ENCODE peak calls at places on chromosomes 11 and 22, in seven cellular contexts. One of them, this sample, is unnamed.
A peak's percentile ranks its signal among the peaks of the same experiment; 100 is the strongest.

GRCh38 chr11:17683378-17684161 is 35.8 kb upstream of the MYOD1 start:
- DNase-seq in A549: no peak
- DNase-seq in PC-9: peak; percentile 10
- DNase-seq in ovary: no peak
- DNase-seq in HepG2: peak; percentile 42
- DNase-seq in body of pancreas: no peak
- DNase-seq in CD4-positive, CD25-positive, alpha-beta regulatory T cell: no peak
- DNase-seq in this sample: no peak

GRCh38 chr11:87194985-87195820 is 157.5 kb downstream of the TMEM135 start:
- DNase-seq in A549: no peak
- DNase-seq in PC-9: no peak
- DNase-seq in ovary: no peak
- DNase-seq in HepG2: no peak
- DNase-seq in body of pancreas: no peak
- DNase-seq in CD4-positive, CD25-positive, alpha-beta regulatory T cell: no peak
- DNase-seq in this sample: no peak

GRCh38 chr11:64235427-64236161 is 1.2 kb downstream of the VEGFB start:
- DNase-seq in A549: no peak
- DNase-seq in PC-9: no peak
- DNase-seq in ovary: peak; percentile 33
- DNase-seq in HepG2: no peak
- DNase-seq in body of pancreas: peak; percentile 72
- DNase-seq in CD4-positive, CD25-positive, alpha-beta regulatory T cell: no peak
- DNase-seq in this sample: no peak

GRCh38 chr11:41307371-41308080 is 151.9 kb downstream of the LRRC4C start:
- DNase-seq in A549: no peak
- DNase-seq in PC-9: no peak
- DNase-seq in ovary: no peak
- DNase-seq in HepG2: no peak
- DNase-seq in body of pancreas: no peak
- DNase-seq in CD4-positive, CD25-positive, alpha-beta regulatory T cell: no peak
- DNase-seq in this sample: no peak

GRCh38 chr11:65593518-65594414 is 1.8 kb downstream of the KCNK7 start:
- DNase-seq in A549: no peak
- DNase-seq in PC-9: peak; percentile 29
- DNase-seq in ovary: no peak
- DNase-seq in HepG2: no peak
- DNase-seq in body of pancreas: peak; percentile 43
- DNase-seq in CD4-positive, CD25-positive, alpha-beta regulatory T cell: peak; percentile 49
- DNase-seq in this sample: peak; percentile 78

GRCh38 chr11:46347637-46348311 is 511 bp downstream of the DGKZ start:
- DNase-seq in A549: no peak
- DNase-seq in PC-9: no peak
- DNase-seq in ovary: peak; percentile 48
- DNase-seq in HepG2: no peak
- DNase-seq in body of pancreas: peak; percentile 46
- DNase-seq in CD4-positive, CD25-positive, alpha-beta regulatory T cell: no peak
- DNase-seq in this sample: peak; percentile 54

GRCh38 chr22:42340695-42341383 is 70.4 kb upstream of the TCF20 start:
- DNase-seq in A549: no peak
- DNase-seq in PC-9: no peak
- DNase-seq in ovary: no peak
- DNase-seq in HepG2: no peak
- DNase-seq in body of pancreas: peak; percentile 46
- DNase-seq in CD4-positive, CD25-positive, alpha-beta regulatory T cell: no peak
- DNase-seq in this sample: no peak

GRCh38 chr22:19710020-19710768 is 4.1 kb upstream of the SEPTIN5 start:
- DNase-seq in A549: no peak
- DNase-seq in PC-9: no peak
- DNase-seq in ovary: no peak
- DNase-seq in HepG2: no peak
- DNase-seq in body of pancreas: no peak
- DNase-seq in CD4-positive, CD25-positive, alpha-beta regulatory T cell: no peak
- DNase-seq in this sample: no peak

GRCh38 chr22:35540600-35541253 is at the start of gene RASD2:
- DNase-seq in A549: peak; percentile 51
- DNase-seq in PC-9: peak; percentile 43
- DNase-seq in ovary: peak; percentile 48
- DNase-seq in HepG2: no peak
- DNase-seq in body of pancreas: peak; percentile 31
- DNase-seq in CD4-positive, CD25-positive, alpha-beta regulatory T cell: peak; percentile 35
- DNase-seq in this sample: peak; percentile 59

GRCh38 chr11:36608491-36609199 is 10.6 kb upstream of the RAG2 start:
- DNase-seq in A549: no peak
- DNase-seq in PC-9: no peak
- DNase-seq in ovary: no peak
- DNase-seq in HepG2: no peak
- DNase-seq in body of pancreas: no peak
- DNase-seq in CD4-positive, CD25-positive, alpha-beta regulatory T cell: no peak
- DNase-seq in this sample: no peak

GRCh38 chr22:41367039-41367679 is 14.6 kb upstream of the TEF start:
- DNase-seq in A549: peak; percentile 38
- DNase-seq in PC-9: peak; percentile 98
- DNase-seq in ovary: peak; percentile 98
- DNase-seq in HepG2: peak; percentile 80
- DNase-seq in body of pancreas: peak; percentile 99
- DNase-seq in CD4-positive, CD25-positive, alpha-beta regulatory T cell: no peak
- DNase-seq in this sample: no peak

GRCh38 chr22:31106001-31106571 is 1.3 kb downstream of the SELENOM start:
- DNase-seq in A549: no peak
- DNase-seq in PC-9: no peak
- DNase-seq in ovary: peak; percentile 40
- DNase-seq in HepG2: no peak
- DNase-seq in body of pancreas: no peak
- DNase-seq in CD4-positive, CD25-positive, alpha-beta regulatory T cell: no peak
- DNase-seq in this sample: no peak

GRCh38 chr11:132856032-132856431 is 676.3 kb downstream of the OPCML start:
- DNase-seq in A549: no peak
- DNase-seq in PC-9: no peak
- DNase-seq in ovary: no peak
- DNase-seq in HepG2: no peak
- DNase-seq in body of pancreas: no peak
- DNase-seq in CD4-positive, CD25-positive, alpha-beta regulatory T cell: no peak
- DNase-seq in this sample: no peak

GRCh38 chr11:65588199-65589054 is 7.2 kb downstream of the KCNK7 start:
- DNase-seq in A549: peak; percentile 86
- DNase-seq in PC-9: peak; percentile 44
- DNase-seq in ovary: peak; percentile 61
- DNase-seq in HepG2: peak; percentile 73
- DNase-seq in body of pancreas: peak; percentile 78
- DNase-seq in CD4-positive, CD25-positive, alpha-beta regulatory T cell: peak; percentile 85
- DNase-seq in this sample: peak; percentile 91

GRCh38 chr11:128290106-128290840 is 297.1 kb downstream of the ETS1 start:
- DNase-seq in A549: peak; percentile 55
- DNase-seq in PC-9: peak; percentile 58
- DNase-seq in ovary: peak; percentile 63
- DNase-seq in HepG2: peak; percentile 21
- DNase-seq in body of pancreas: peak; percentile 61
- DNase-seq in CD4-positive, CD25-positive, alpha-beta regulatory T cell: peak; percentile 94
- DNase-seq in this sample: peak; percentile 85

GRCh38 chr11:101618691-101619090 is 34.9 kb upstream of the TRPC6 start:
- DNase-seq in A549: no peak
- DNase-seq in PC-9: no peak
- DNase-seq in ovary: no peak
- DNase-seq in HepG2: no peak
- DNase-seq in body of pancreas: no peak
- DNase-seq in CD4-positive, CD25-positive, alpha-beta regulatory T cell: no peak
- DNase-seq in this sample: no peak

GRCh38 chr11:12680246-12680939 is 6.2 kb downstream of the TEAD1 start:
- DNase-seq in A549: no peak
- DNase-seq in PC-9: peak; percentile 72
- DNase-seq in ovary: peak; percentile 74
- DNase-seq in HepG2: peak; percentile 44
- DNase-seq in body of pancreas: peak; percentile 94
- DNase-seq in CD4-positive, CD25-positive, alpha-beta regulatory T cell: peak; percentile 38
- DNase-seq in this sample: no peak

GRCh38 chr11:69398529-69399492 is 82.7 kb upstream of the LINC01488 start:
- DNase-seq in A549: no peak
- DNase-seq in PC-9: no peak
- DNase-seq in ovary: no peak
- DNase-seq in HepG2: no peak
- DNase-seq in body of pancreas: peak; percentile 59
- DNase-seq in CD4-positive, CD25-positive, alpha-beta regulatory T cell: no peak
- DNase-seq in this sample: no peak

GRCh38 chr11:58574851-58575250 is 805 bp downstream of the LPXN start:
- DNase-seq in A549: no peak
- DNase-seq in PC-9: no peak
- DNase-seq in ovary: no peak
- DNase-seq in HepG2: no peak
- DNase-seq in body of pancreas: no peak
- DNase-seq in CD4-positive, CD25-positive, alpha-beta regulatory T cell: no peak
- DNase-seq in this sample: no peak

GRCh38 chr11:60925685-60926267 is 1.5 kb downstream of the TMEM132A start:
- DNase-seq in A549: peak; percentile 81
- DNase-seq in PC-9: no peak
- DNase-seq in ovary: no peak
- DNase-seq in HepG2: no peak
- DNase-seq in body of pancreas: no peak
- DNase-seq in CD4-positive, CD25-positive, alpha-beta regulatory T cell: no peak
- DNase-seq in this sample: no peak

GRCh38 chr11:116421529-116422185 is 351.1 kb downstream of the BUD13 start:
- DNase-seq in A549: no peak
- DNase-seq in PC-9: no peak
- DNase-seq in ovary: no peak
- DNase-seq in HepG2: no peak
- DNase-seq in body of pancreas: no peak
- DNase-seq in CD4-positive, CD25-positive, alpha-beta regulatory T cell: peak; percentile 0
- DNase-seq in this sample: no peak

GRCh38 chr22:41910599-41911291 is 4.1 kb downstream of the SHISA8 start:
- DNase-seq in A549: no peak
- DNase-seq in PC-9: peak; percentile 28
- DNase-seq in ovary: no peak
- DNase-seq in HepG2: no peak
- DNase-seq in body of pancreas: peak; percentile 62
- DNase-seq in CD4-positive, CD25-positive, alpha-beta regulatory T cell: peak; percentile 33
- DNase-seq in this sample: no peak

GRCh38 chr11:107591098-107591445 is at the start of gene ELMOD1:
- DNase-seq in A549: peak; percentile 50
- DNase-seq in PC-9: peak; percentile 36
- DNase-seq in ovary: peak; percentile 25
- DNase-seq in HepG2: peak; percentile 7
- DNase-seq in body of pancreas: peak; percentile 52
- DNase-seq in CD4-positive, CD25-positive, alpha-beta regulatory T cell: no peak
- DNase-seq in this sample: peak; percentile 71

GRCh38 chr22:44924724-44925123 is 85.1 kb downstream of the PHF21B start:
- DNase-seq in A549: no peak
- DNase-seq in PC-9: no peak
- DNase-seq in ovary: no peak
- DNase-seq in HepG2: no peak
- DNase-seq in body of pancreas: no peak
- DNase-seq in CD4-positive, CD25-positive, alpha-beta regulatory T cell: no peak
- DNase-seq in this sample: no peak

GRCh38 chr11:131614514-131615085 is 244.2 kb downstream of the NTM start:
- DNase-seq in A549: no peak
- DNase-seq in PC-9: no peak
- DNase-seq in ovary: no peak
- DNase-seq in HepG2: no peak
- DNase-seq in body of pancreas: no peak
- DNase-seq in CD4-positive, CD25-positive, alpha-beta regulatory T cell: no peak
- DNase-seq in this sample: no peak

GRCh38 chr11:119709638-119710346 is 19.2 kb downstream of the NECTIN1 start:
- DNase-seq in A549: no peak
- DNase-seq in PC-9: no peak
- DNase-seq in ovary: peak; percentile 30
- DNase-seq in HepG2: no peak
- DNase-seq in body of pancreas: peak; percentile 33
- DNase-seq in CD4-positive, CD25-positive, alpha-beta regulatory T cell: no peak
- DNase-seq in this sample: no peak

GRCh38 chr22:35493074-35493473 is 47.6 kb upstream of the RASD2 start:
- DNase-seq in A549: no peak
- DNase-seq in PC-9: no peak
- DNase-seq in ovary: no peak
- DNase-seq in HepG2: no peak
- DNase-seq in body of pancreas: no peak
- DNase-seq in CD4-positive, CD25-positive, alpha-beta regulatory T cell: no peak
- DNase-seq in this sample: no peak

GRCh38 chr11:19520681-19521080 is 192.0 kb upstream of the NAV2 start:
- DNase-seq in A549: no peak
- DNase-seq in PC-9: no peak
- DNase-seq in ovary: no peak
- DNase-seq in HepG2: no peak
- DNase-seq in body of pancreas: no peak
- DNase-seq in CD4-positive, CD25-positive, alpha-beta regulatory T cell: no peak
- DNase-seq in this sample: no peak
- H3K27ac ChIP-seq in A549: no peak overlapping the region
- H3K27ac ChIP-seq in PC-9: no peak overlapping the region
- H3K27ac ChIP-seq in ovary: no peak overlapping the region
- H3K27ac ChIP-seq in HepG2: no peak overlapping the region
- H3K27ac ChIP-seq in body of pancreas: no peak overlapping the region
- H3K27ac ChIP-seq in CD4-positive, CD25-positive, alpha-beta regulatory T cell: no peak overlapping the region
- H3K27ac ChIP-seq in this sample: no peak overlapping the region

DNA sequence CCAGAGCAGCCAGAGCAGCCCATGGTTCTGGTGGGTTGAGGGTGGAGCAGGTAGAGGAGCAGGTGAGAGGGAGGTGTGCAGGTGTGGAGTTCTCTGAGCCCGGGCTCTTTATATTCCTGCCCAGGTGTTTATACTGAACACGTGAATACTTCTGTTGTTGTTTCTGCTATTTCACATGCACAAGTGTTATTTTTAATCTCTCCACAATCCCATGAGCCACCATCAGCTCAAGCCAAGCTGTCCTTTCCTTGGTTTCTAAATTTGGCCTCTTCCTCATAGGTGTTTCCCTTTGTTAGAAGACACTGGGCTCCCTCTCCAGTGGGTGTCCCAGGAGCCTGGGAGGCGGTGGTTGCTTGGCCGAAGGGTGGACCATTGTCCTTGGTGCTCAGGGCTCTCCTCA is at the start of gene KRTAP5-3:
- DNase-seq in A549: no peak
- DNase-seq in PC-9: no peak
- DNase-seq in ovary: no peak
- DNase-seq in HepG2: no peak
- DNase-seq in body of pancreas: no peak
- DNase-seq in CD4-positive, CD25-positive, alpha-beta regulatory T cell: no peak
- DNase-seq in this sample: no peak
- H3K4me1 ChIP-seq in A549: no peaks in the 10 kb centered on the region
- H3K4me1 ChIP-seq in PC-9: no peaks in the 10 kb centered on the region
- H3K4me1 ChIP-seq in ovary: no peaks in the 10 kb centered on the region
- H3K4me1 ChIP-seq in HepG2: no peaks in the 10 kb centered on the region
- H3K4me1 ChIP-seq in body of pancreas: no peaks in the 10 kb centered on the region
- H3K4me1 ChIP-seq in CD4-positive, CD25-positive, alpha-beta regulatory T cell: no peaks in the 10 kb centered on the region
- H3K4me1 ChIP-seq in this sample: no peaks in the 10 kb centered on the region

DNA sequence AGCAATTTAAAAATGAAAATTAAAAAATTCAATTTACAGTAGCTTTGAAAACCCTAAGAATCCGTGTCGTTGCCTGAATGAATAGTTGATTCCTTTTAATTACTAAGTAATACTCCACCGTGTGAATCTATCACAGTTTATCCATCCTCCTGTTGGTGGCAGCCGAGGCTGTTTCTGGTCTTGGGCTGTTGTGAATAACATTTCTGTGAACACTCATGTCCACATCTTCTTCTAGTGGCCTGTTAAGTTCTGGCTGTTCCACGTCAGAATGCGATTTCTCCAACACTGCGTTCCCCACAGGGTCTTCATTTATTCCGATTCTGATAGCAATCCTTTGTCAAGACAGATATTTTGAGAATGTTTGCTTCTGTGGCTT is 223.0 kb downstream of the TBC1D22A start:
- DNase-seq in A549: no peak
- DNase-seq in PC-9: no peak
- DNase-seq in ovary: no peak
- DNase-seq in HepG2: no peak
- DNase-seq in body of pancreas: no peak
- DNase-seq in CD4-positive, CD25-positive, alpha-beta regulatory T cell: no peak
- DNase-seq in this sample: no peak
- H3K4me3 ChIP-seq in A549: no peak overlapping the region
- H3K4me3 ChIP-seq in PC-9: no peak overlapping the region
- H3K4me3 ChIP-seq in ovary: no peak overlapping the region
- H3K4me3 ChIP-seq in HepG2: no peak overlapping the region
- H3K4me3 ChIP-seq in body of pancreas: no peak overlapping the region
- H3K4me3 ChIP-seq in CD4-positive, CD25-positive, alpha-beta regulatory T cell: no peak overlapping the region
- H3K4me3 ChIP-seq in this sample: no peak overlapping the region

GRCh38 chr11:34605481-34606325 is 15.2 kb upstream of the EHF start:
- DNase-seq in A549: no peak
- DNase-seq in PC-9: no peak
- DNase-seq in ovary: no peak
- DNase-seq in HepG2: no peak
- DNase-seq in body of pancreas: no peak
- DNase-seq in CD4-positive, CD25-positive, alpha-beta regulatory T cell: no peak
- DNase-seq in this sample: no peak
- H3K27ac ChIP-seq in A549: peak overlapping the region; percentile 98
- H3K27ac ChIP-seq in PC-9: no peak overlapping the region
- H3K27ac ChIP-seq in ovary: no peak overlapping the region
- H3K27ac ChIP-seq in HepG2: no peak overlapping the region
- H3K27ac ChIP-seq in body of pancreas: peak overlapping the region; percentile 38
- H3K27ac ChIP-seq in CD4-positive, CD25-positive, alpha-beta regulatory T cell: no peak overlapping the region
- H3K27ac ChIP-seq in this sample: no peak overlapping the region

This sample was measured in Karpas-422.